ENCODE peak calls at places on chromosomes 2 and 18, in eight cellular contexts. T is H9; N is heart right ventricle; S is uterus; P is substantia nigra; O is CD8-positive, alpha-beta memory T cell; Z is PC-9; U is cardiac muscle cell. D is an unnamed sample.

GRCh38 chr2:887639-888038 is 63.0 kb upstream of the SNTG2 start:
- DNase-seq in T (peak; percentile 23), N (no peak), S (no peak), P (no peak), O (no peak), Z (no peak), U (no peak), D (peak; percentile 91)

GRCh38 chr2:48540237-48540935 is 10.4 kb downstream of the STON1 start:
- DNase-seq in T (peak; percentile 52), N (no peak), S (no peak), P (no peak), O (no peak), Z (no peak), U (no peak), D (no peak)

GRCh38 chr2:162058973-162059668 is 14.9 kb downstream of the DPP4 start:
- DNase-seq in T (no peak), N (no peak), S (no peak), P (no peak), O (no peak), Z (no peak), U (no peak), D (no peak)

GRCh38 chr2:12300927-12301326 is 415.8 kb upstream of the TRIB2 start:
- DNase-seq in T (no peak), N (no peak), S (no peak), P (no peak), O (no peak), Z (no peak), U (no peak), D (no peak)

GRCh38 chr2:199160677-199161465 is 296.9 kb downstream of the SATB2 start:
- DNase-seq in T (no peak), N (no peak), S (no peak), P (no peak), O (no peak), Z (no peak), U (no peak), D (no peak)

GRCh38 chr2:200786826-200787225 is 24.9 kb upstream of the BZW1 start:
- DNase-seq in T (no peak), N (no peak), S (no peak), P (no peak), O (no peak), Z (peak; percentile 69), U (no peak), D (no peak)

GRCh38 chr2:206851511-206851910 is 86.1 kb downstream of the FASTKD2 start:
- DNase-seq in T (no peak), N (no peak), S (no peak), P (no peak), O (no peak), Z (no peak), U (no peak), D (no peak)

GRCh38 chr2:223787358-223787757 is 50.0 kb downstream of the AP1S3 start:
- DNase-seq in T (no peak), N (no peak), S (no peak), P (no peak), O (no peak), Z (no peak), U (no peak), D (no peak)

GRCh38 chr2:170017848-170018492 is 160.0 kb upstream of the MYO3B start:
- DNase-seq in T (no peak), N (peak; percentile 66), S (peak; percentile 63), P (no peak), O (no peak), Z (no peak), U (peak; percentile 33), D (no peak)

GRCh38 chr2:102057502-102058292 is 65.9 kb downstream of the IL1R2 start:
- DNase-seq in T (no peak), N (peak; percentile 50), S (peak; percentile 55), P (no peak), O (no peak), Z (no peak), U (no peak), D (no peak)

GRCh38 chr2:74228772-74229171 is 30.4 kb downstream of the MTHFD2 start:
- DNase-seq in T (no peak), N (no peak), S (no peak), P (no peak), O (no peak), Z (no peak), U (no peak), D (no peak)

GRCh38 chr2:6887783-6888192 is 10.2 kb downstream of the RSAD2 start:
- DNase-seq in T (no peak), N (no peak), S (no peak), P (no peak), O (no peak), Z (no peak), U (no peak), D (no peak)

GRCh38 chr18:34562252-34562870 is 147.7 kb upstream of the DTNA start:
- DNase-seq in T (no peak), N (no peak), S (no peak), P (no peak), O (no peak), Z (no peak), U (no peak), D (no peak)

GRCh38 chr2:9412756-9413155 is 10.6 kb downstream of the ITGB1BP1 start:
- DNase-seq in T (no peak), N (no peak), S (no peak), P (no peak), O (no peak), Z (no peak), U (no peak), D (no peak)
- H3K27ac ChIP-seq in T (no peak overlapping the region), N (no peak overlapping the region), S (peak overlapping the region; percentile 55), P (no peak overlapping the region), O (no peak overlapping the region), Z (no peak overlapping the region), U (no peak overlapping the region), D (no peak overlapping the region)

GRCh38 chr2:172233947-172234715 is 131.4 kb upstream of the DLX2 start:
- DNase-seq in T (no peak), N (no peak), S (no peak), P (no peak), O (no peak), Z (no peak), U (no peak), D (no peak)
- H3K27ac ChIP-seq in T (no peak overlapping the region), N (peak overlapping the region; percentile 45), S (peak overlapping the region; percentile 26), P (no peak overlapping the region), O (no peak overlapping the region), Z (no peak overlapping the region), U (no peak overlapping the region), D (no peak overlapping the region)

GRCh38 chr2:195503208-195503607 is 153.8 kb upstream of the SLC39A10 start:
- DNase-seq in T (no peak), N (no peak), S (no peak), P (no peak), O (no peak), Z (no peak), U (no peak), D (no peak)

GRCh38 chr2:195513119-195513518 is 143.9 kb upstream of the SLC39A10 start:
- DNase-seq in T (no peak), N (no peak), S (no peak), P (no peak), O (no peak), Z (no peak), U (peak; percentile 85), D (no peak)

GRCh38 chr2:195505701-195506100 is 151.3 kb upstream of the SLC39A10 start:
- DNase-seq in T (no peak), N (no peak), S (no peak), P (no peak), O (no peak), Z (no peak), U (no peak), D (no peak)

GRCh38 chr2:195509551-195509950 is 147.5 kb upstream of the SLC39A10 start:
- DNase-seq in T (no peak), N (no peak), S (no peak), P (no peak), O (no peak), Z (no peak), U (no peak), D (no peak)

DNA sequence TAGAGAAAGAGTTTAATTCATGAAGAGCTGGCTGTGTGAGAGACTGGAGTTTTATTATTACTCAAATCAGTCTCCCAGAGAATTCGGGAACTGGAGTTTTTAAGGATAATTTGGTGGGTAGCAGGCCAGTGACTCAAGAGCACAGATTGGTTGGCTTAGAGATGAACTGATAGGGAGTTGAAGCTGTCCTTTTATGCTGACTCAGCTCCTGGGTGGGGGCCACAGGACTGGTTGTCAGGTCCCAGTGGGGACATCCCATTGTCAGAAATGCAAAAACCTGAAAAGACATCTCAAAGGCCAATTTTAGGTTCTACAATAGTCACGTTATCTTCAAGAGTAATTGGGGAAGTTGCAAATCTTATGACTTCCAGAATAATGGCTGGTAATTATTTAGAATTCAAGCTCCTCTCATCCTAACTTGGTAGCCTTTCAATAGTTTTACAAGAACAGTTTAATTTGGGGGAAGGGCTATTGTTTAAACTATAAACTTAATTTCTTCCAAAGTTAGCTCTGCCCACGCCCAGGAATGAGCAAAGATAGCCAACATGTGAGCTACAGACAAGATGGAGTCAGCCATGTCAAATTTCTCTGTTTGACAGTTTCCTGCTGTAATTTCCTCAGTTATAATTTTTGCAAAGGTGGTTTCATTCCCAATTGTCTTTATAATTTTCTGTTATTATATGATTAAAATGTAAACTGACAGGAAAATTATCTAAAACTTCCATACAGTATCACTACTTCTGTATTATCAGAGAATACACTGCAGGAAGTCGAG is 149.4 kb upstream of the SLC39A10 start:
- DNase-seq in T (no peak), N (no peak), S (no peak), P (no peak), O (no peak), Z (no peak), U (no peak), D (no peak)
- H3K27ac ChIP-seq in T (no peak overlapping the region), N (no peak overlapping the region), S (no peak overlapping the region), P (no peak overlapping the region), O (no peak overlapping the region), Z (no peak overlapping the region), U (no peak overlapping the region), D (no peak overlapping the region)

GRCh38 chr18:76824754-76825153 is 2.4 kb downstream of the ZNF236 start:
- DNase-seq in T (no peak), N (no peak), S (no peak), P (no peak), O (no peak), Z (no peak), U (no peak), D (no peak)
- H3K27ac ChIP-seq in T (no peak overlapping the region), N (no peak overlapping the region), S (peak overlapping the region; percentile 99), P (no peak overlapping the region), O (no peak overlapping the region), Z (no peak overlapping the region), U (peak overlapping the region; percentile 93), D (no peak overlapping the region)

DNA sequence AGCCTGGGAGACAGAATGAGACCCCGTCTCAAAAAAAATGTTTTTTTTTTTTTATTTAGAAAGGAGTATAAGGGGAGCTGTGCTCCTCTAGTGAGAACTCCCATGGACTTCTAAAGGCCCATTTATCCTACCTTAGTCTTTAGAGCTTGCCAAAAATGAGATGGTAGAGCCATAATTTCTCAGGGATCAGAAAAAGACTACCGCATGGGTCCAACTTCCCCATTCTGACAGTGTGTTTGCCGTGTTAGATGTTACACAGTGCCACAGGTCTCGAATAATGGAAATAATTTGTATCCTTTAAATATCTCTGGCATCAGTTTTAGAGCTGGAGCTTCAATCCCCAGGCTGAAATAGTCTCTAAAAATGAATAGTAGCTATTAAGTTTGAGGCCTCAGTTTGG is 6.0 kb upstream of the SLC39A10 start:
- DNase-seq in T (no peak), N (no peak), S (no peak), P (no peak), O (no peak), Z (no peak), U (no peak), D (no peak)
- H3K27ac ChIP-seq in T (no peak overlapping the region), N (no peak overlapping the region), S (no peak overlapping the region), P (no peak overlapping the region), O (no peak overlapping the region), Z (no peak overlapping the region), U (no peak overlapping the region), D (no peak overlapping the region)

GRCh38 chr18:22800551-22800951 is 132.6 kb upstream of the RBBP8 start:
- DNase-seq in T (no peak), N (no peak), S (no peak), P (no peak), O (no peak), Z (no peak), U (no peak), D (no peak)
- H3K27ac ChIP-seq in T (no peak overlapping the region), N (no peak overlapping the region), S (peak overlapping the region; percentile 62), P (no peak overlapping the region), O (no peak overlapping the region), Z (no peak overlapping the region), U (no peak overlapping the region), D (no peak overlapping the region)

D was measured in SJCRH30.